ENCODE peak calls at places on chromosome 1, in ten cellular contexts. P is activated naive CD8-positive, alpha-beta T cell treated with anti-CD3 and anti-CD28 coated beads, Interleukin-2, amount 10 ng/mL, durations not matched to agents 7 days and 5 days; M is ACHN; Z is progenitor cell of endocrine pancreas; U is ascending aorta; O is mesendoderm; L is prostate gland; R is GM23338; N is NCI-H460; W is anterior cingulate cortex. S is an unnamed sample.

GRCh38 chr1:88685239-88685604 is 1.1 kb downstream of the PKN2 start:
- DNase-seq in P (no peak), M (no peak), Z (no peak), U (no peak), O (no peak), L (no peak), R (no peak), N (no peak), W (no peak), S (no peak)

GRCh38 chr1:62494137-62494536 is 57.3 kb downstream of the USP1 start:
- DNase-seq in P (no peak), M (no peak), Z (no peak), U (no peak), O (no peak), L (no peak), R (peak), N (no peak), W (no peak), S (no peak)

GRCh38 chr1:3898994-3899775 is 887 bp downstream of the C1orf174 start:
- DNase-seq in P (no peak), M (peak), Z (no peak), U (no peak), O (peak), L (no peak), R (peak), N (no peak), W (no peak), S (no peak)

GRCh38 chr1:201215531-201216357 is 25.1 kb downstream of the IGFN1 start:
- DNase-seq in P (no peak), M (no peak), Z (no peak), U (peak), O (no peak), L (no peak), R (no peak), N (no peak), W (no peak), S (no peak)

GRCh38 chr1:17168480-17168878 is 36.4 kb upstream of the PADI1 start:
- DNase-seq in P (no peak), M (peak), Z (no peak), U (no peak), O (no peak), L (no peak), R (no peak), N (no peak), W (no peak), S (no peak)

GRCh38 chr1:164601399-164602141 is 42.6 kb downstream of the PBX1 start:
- DNase-seq in P (no peak), M (no peak), Z (no peak), U (no peak), O (peak), L (no peak), R (no peak), N (no peak), W (no peak), S (no peak)

GRCh38 chr1:19046972-19047371 is 90.5 kb upstream of the IFFO2 start:
- DNase-seq in P (no peak), M (no peak), Z (no peak), U (no peak), O (no peak), L (no peak), R (no peak), N (no peak), W (no peak), S (no peak)

GRCh38 chr1:41823453-41823852 is 95.3 kb downstream of the HIVEP3 start:
- DNase-seq in P (no peak), M (no peak), Z (peak), U (no peak), O (peak), L (no peak), R (peak), N (no peak), W (no peak), S (peak)

GRCh38 chr1:12556368-12556930 is 61.6 kb downstream of the DHRS3 start:
- DNase-seq in P (no peak), M (no peak), Z (no peak), U (peak), O (peak), L (peak), R (peak), N (no peak), W (peak), S (peak)

GRCh38 chr1:110615548-110616130 is 9.5 kb upstream of the KCNA2 start:
- DNase-seq in P (peak), M (peak), Z (peak), U (peak), O (peak), L (peak), R (peak), N (peak), W (peak), S (peak)

GRCh38 chr1:211634461-211634860 is 41.0 kb downstream of the NEK2 start:
- DNase-seq in P (no peak), M (no peak), Z (no peak), U (no peak), O (no peak), L (no peak), R (no peak), N (no peak), W (no peak), S (no peak)

GRCh38 chr1:167640051-167640450 is 10.0 kb downstream of the RCSD1 start:
- DNase-seq in P (no peak), M (no peak), Z (no peak), U (no peak), O (no peak), L (no peak), R (no peak), N (no peak), W (no peak), S (no peak)

GRCh38 chr1:186302378-186302920 is 72.6 kb downstream of the TPR start:
- DNase-seq in P (no peak), M (no peak), Z (no peak), U (no peak), O (no peak), L (no peak), R (no peak), N (no peak), W (no peak), S (no peak)

GRCh38 chr1:108972941-108973340 is 9.7 kb upstream of the CLCC1 start:
- DNase-seq in P (no peak), M (no peak), Z (no peak), U (no peak), O (no peak), L (no peak), R (no peak), N (no peak), W (peak), S (no peak)

GRCh38 chr1:180168786-180169640 is 14.3 kb downstream of the QSOX1 start:
- DNase-seq in P (peak), M (peak), Z (no peak), U (no peak), O (peak), L (peak), R (peak), N (peak), W (no peak), S (peak)

GRCh38 chr1:199029401-199029800 is 390.6 kb downstream of the PTPRC start:
- DNase-seq in P (no peak), M (peak), Z (no peak), U (no peak), O (no peak), L (no peak), R (no peak), N (no peak), W (no peak), S (no peak)

GRCh38 chr1:95233321-95233736 is 681 bp upstream of the RWDD3 start:
- DNase-seq in P (no peak), M (peak), Z (no peak), U (peak), O (peak), L (peak), R (peak), N (no peak), W (peak), S (no peak)

GRCh38 chr1:237145379-237145778 is 103.4 kb downstream of the RYR2 start:
- DNase-seq in P (no peak), M (no peak), Z (no peak), U (no peak), O (no peak), L (no peak), R (no peak), N (no peak), W (no peak), S (no peak)

GRCh38 chr1:89827902-89828301 is 7.1 kb downstream of the LRRC8D start:
- DNase-seq in P (no peak), M (no peak), Z (no peak), U (no peak), O (no peak), L (no peak), R (no peak), N (no peak), W (no peak), S (no peak)

GRCh38 chr1:115458426-115459114 is 120.5 kb upstream of the NGF start:
- DNase-seq in P (no peak), M (no peak), Z (no peak), U (no peak), O (no peak), L (no peak), R (no peak), N (no peak), W (no peak), S (no peak)

GRCh38 chr1:47431534-47431933 is 6.3 kb upstream of the FOXD2 start:
- DNase-seq in P (no peak), M (no peak), Z (no peak), U (no peak), O (peak), L (no peak), R (peak), N (no peak), W (no peak), S (no peak)

S was measured in NT2/D1.